ENCODE peak calls at places on chromosomes 5 and 9, in five cellular contexts. X is right cardiac atrium; Y is testis; K is naive thymus-derived CD4-positive, alpha-beta T cell; L is small intestine. O is an unnamed sample.

GRCh38 chr9:72883867-72884266 is 69.0 kb downstream of the ALDH1A1 start:
- DNase-seq in X (no peak), Y (no peak), K (no peak), L (peak; percentile 20), O (no peak)

GRCh38 chr9:4214506-4214905 is 85.4 kb downstream of the GLIS3 start:
- DNase-seq in X (no peak), Y (no peak), K (no peak), L (no peak), O (no peak)

GRCh38 chr9:118686940-118687339 is 682.3 kb downstream of the BRINP1 start:
- DNase-seq in X (no peak), Y (no peak), K (no peak), L (no peak), O (no peak)

GRCh38 chr5:9320652-9321051 is 225.2 kb downstream of the SEMA5A start:
- DNase-seq in X (no peak), Y (no peak), K (no peak), L (no peak), O (no peak)

GRCh38 chr5:52504584-52505240 is 283.0 kb upstream of the ITGA1 start:
- DNase-seq in X (no peak), Y (no peak), K (no peak), L (peak; percentile 4), O (no peak)

GRCh38 chr9:112743216-112743835 is 7.2 kb upstream of the SNX30 start:
- DNase-seq in X (no peak), Y (no peak), K (no peak), L (no peak), O (no peak)

GRCh38 chr5:76074487-76074886 is 8.7 kb upstream of the SV2C start:
- DNase-seq in X (no peak), Y (peak; percentile 33), K (no peak), L (peak; percentile 33), O (no peak)

GRCh38 chr5:171850354-171850947 is 64.8 kb downstream of the SMIM23 start:
- DNase-seq in X (no peak), Y (no peak), K (no peak), L (no peak), O (no peak)

GRCh38 chr9:133111461-133112360 is 9.3 kb downstream of the RALGDS start:
- DNase-seq in X (peak; percentile 48), Y (no peak), K (peak; percentile 2), L (no peak), O (no peak)
- H3K27ac ChIP-seq in X (no peak overlapping the region), Y (no peak overlapping the region), K (no peak overlapping the region), L (no peak overlapping the region), O (peak overlapping the region; percentile 12)

DNA sequence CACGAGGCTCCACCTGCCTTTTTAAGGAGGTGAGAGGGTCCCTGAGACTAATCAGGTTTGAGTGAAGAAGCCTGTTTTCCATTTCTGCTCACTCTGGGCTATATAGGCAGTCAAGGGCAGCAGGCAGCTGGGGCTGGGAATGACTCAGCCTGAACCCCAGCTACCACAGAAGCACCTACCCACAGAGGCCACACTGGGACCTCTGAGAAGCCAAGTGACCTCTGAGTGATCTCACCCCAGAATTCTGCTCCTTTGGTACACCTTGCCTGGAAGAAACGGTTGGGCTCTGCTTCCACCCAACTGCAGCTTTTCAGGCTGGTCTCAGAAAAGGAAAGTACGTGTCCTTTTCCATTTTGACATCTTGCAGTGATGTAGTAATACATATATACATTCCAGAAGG is 6.8 kb downstream of the FAM219A start:
- DNase-seq in X (no peak), Y (no peak), K (no peak), L (no peak), O (no peak)
- H3K4me3 ChIP-seq in X (no peak overlapping the region), Y (no peak overlapping the region), K (no peak overlapping the region), L (no peak overlapping the region), O (no peak overlapping the region)

GRCh38 chr9:90795879-90796317 is 5.7 kb upstream of the SYK start:
- DNase-seq in X (no peak), Y (no peak), K (no peak), L (no peak), O (no peak)
- H3K27ac ChIP-seq in X (no peak overlapping the region), Y (no peak overlapping the region), K (no peak overlapping the region), L (no peak overlapping the region), O (no peak overlapping the region)

GRCh38 chr9:121947683-121948300 is 145.3 kb downstream of the TTLL11 start:
- DNase-seq in X (no peak), Y (no peak), K (no peak), L (no peak), O (no peak)

GRCh38 chr9:121950441-121950840 is 142.7 kb downstream of the TTLL11 start:
- DNase-seq in X (no peak), Y (no peak), K (no peak), L (no peak), O (no peak)

GRCh38 chr9:121949766-121950165 is 143.3 kb downstream of the TTLL11 start:
- DNase-seq in X (no peak), Y (no peak), K (no peak), L (no peak), O (no peak)

GRCh38 chr9:121946465-121946864 is 146.6 kb downstream of the TTLL11 start:
- DNase-seq in X (no peak), Y (no peak), K (no peak), L (no peak), O (no peak)

GRCh38 chr9:121949364-121949763 is 143.7 kb downstream of the TTLL11 start:
- DNase-seq in X (no peak), Y (no peak), K (no peak), L (no peak), O (no peak)
- H3K4me3 ChIP-seq in X (no peak overlapping the region), Y (no peak overlapping the region), K (no peak overlapping the region), L (no peak overlapping the region), O (no peak overlapping the region)

GRCh38 chr5:69313428-69313827 is 19.2 kb downstream of the CCDC125 start:
- DNase-seq in X (no peak), Y (no peak), K (no peak), L (no peak), O (no peak)
- H3K27ac ChIP-seq in X (no peak overlapping the region), Y (no peak overlapping the region), K (no peak overlapping the region), L (no peak overlapping the region), O (no peak overlapping the region)

GRCh38 chr5:158875272-158875679 is 224.4 kb downstream of the EBF1 start:
- DNase-seq in X (no peak), Y (no peak), K (no peak), L (peak; percentile 15), O (no peak)
- H3K4me3 ChIP-seq in X (peak overlapping the region; percentile 48), Y (no peak overlapping the region), K (peak overlapping the region; percentile 18), L (no peak overlapping the region), O (peak overlapping the region; percentile 24)